ENCODE peak calls at places on chromosomes 11 and 22, in ten cellular contexts. One of them, this sample, is unnamed.

GRCh38 chr11:37370817-37371216 is 772.8 kb upstream of the RAG2 start:
- DNase-seq in spleen: no peak
- DNase-seq in neural progenitor cell: no peak
- DNase-seq in dorsolateral prefrontal cortex: no peak
- DNase-seq in fibroblast of lung: peak
- DNase-seq in mammary epithelial cell: peak
- DNase-seq in epithelial cell of esophagus: no peak
- DNase-seq in transverse colon: no peak
- DNase-seq in pancreas: no peak
- DNase-seq in AG04450: no peak
- DNase-seq in this sample: peak

GRCh38 chr22:42929838-42930155 is 72.7 kb upstream of the ARFGAP3 start:
- DNase-seq in spleen: peak
- DNase-seq in neural progenitor cell: no peak
- DNase-seq in dorsolateral prefrontal cortex: no peak
- DNase-seq in fibroblast of lung: no peak
- DNase-seq in mammary epithelial cell: no peak
- DNase-seq in epithelial cell of esophagus: no peak
- DNase-seq in transverse colon: no peak
- DNase-seq in pancreas: no peak
- DNase-seq in AG04450: no peak
- DNase-seq in this sample: no peak

GRCh38 chr11:57819272-57819979 is 57.8 kb downstream of the CTNND1 start:
- DNase-seq in spleen: no peak
- DNase-seq in neural progenitor cell: no peak
- DNase-seq in dorsolateral prefrontal cortex: no peak
- DNase-seq in fibroblast of lung: no peak
- DNase-seq in mammary epithelial cell: no peak
- DNase-seq in epithelial cell of esophagus: no peak
- DNase-seq in transverse colon: no peak
- DNase-seq in pancreas: no peak
- DNase-seq in AG04450: no peak
- DNase-seq in this sample: no peak

GRCh38 chr11:626475-627272 is at the start of gene SCT:
- DNase-seq in spleen: peak
- DNase-seq in neural progenitor cell: peak
- DNase-seq in dorsolateral prefrontal cortex: no peak
- DNase-seq in fibroblast of lung: no peak
- DNase-seq in mammary epithelial cell: no peak
- DNase-seq in epithelial cell of esophagus: no peak
- DNase-seq in transverse colon: no peak
- DNase-seq in pancreas: peak
- DNase-seq in AG04450: no peak
- DNase-seq in this sample: no peak

GRCh38 chr22:22815397-22816170 is 72.0 kb upstream of the IGLL5 start:
- DNase-seq in spleen: peak
- DNase-seq in neural progenitor cell: no peak
- DNase-seq in dorsolateral prefrontal cortex: no peak
- DNase-seq in fibroblast of lung: no peak
- DNase-seq in mammary epithelial cell: no peak
- DNase-seq in epithelial cell of esophagus: no peak
- DNase-seq in transverse colon: no peak
- DNase-seq in pancreas: no peak
- DNase-seq in AG04450: no peak
- DNase-seq in this sample: no peak

GRCh38 chr11:77381749-77382693 is 80.5 kb upstream of the GDPD4 start:
- DNase-seq in spleen: no peak
- DNase-seq in neural progenitor cell: no peak
- DNase-seq in dorsolateral prefrontal cortex: no peak
- DNase-seq in fibroblast of lung: peak
- DNase-seq in mammary epithelial cell: no peak
- DNase-seq in epithelial cell of esophagus: no peak
- DNase-seq in transverse colon: no peak
- DNase-seq in pancreas: no peak
- DNase-seq in AG04450: peak
- DNase-seq in this sample: peak

GRCh38 chr11:129012880-129013279 is 70.2 kb upstream of the TP53AIP1 start:
- DNase-seq in spleen: no peak
- DNase-seq in neural progenitor cell: no peak
- DNase-seq in dorsolateral prefrontal cortex: no peak
- DNase-seq in fibroblast of lung: no peak
- DNase-seq in mammary epithelial cell: no peak
- DNase-seq in epithelial cell of esophagus: no peak
- DNase-seq in transverse colon: no peak
- DNase-seq in pancreas: no peak
- DNase-seq in AG04450: no peak
- DNase-seq in this sample: no peak

GRCh38 chr22:29621761-29622526 is 18.5 kb downstream of the NF2 start:
- DNase-seq in spleen: no peak
- DNase-seq in neural progenitor cell: no peak
- DNase-seq in dorsolateral prefrontal cortex: no peak
- DNase-seq in fibroblast of lung: peak
- DNase-seq in mammary epithelial cell: peak
- DNase-seq in epithelial cell of esophagus: peak
- DNase-seq in transverse colon: no peak
- DNase-seq in pancreas: no peak
- DNase-seq in AG04450: peak
- DNase-seq in this sample: peak

DNA sequence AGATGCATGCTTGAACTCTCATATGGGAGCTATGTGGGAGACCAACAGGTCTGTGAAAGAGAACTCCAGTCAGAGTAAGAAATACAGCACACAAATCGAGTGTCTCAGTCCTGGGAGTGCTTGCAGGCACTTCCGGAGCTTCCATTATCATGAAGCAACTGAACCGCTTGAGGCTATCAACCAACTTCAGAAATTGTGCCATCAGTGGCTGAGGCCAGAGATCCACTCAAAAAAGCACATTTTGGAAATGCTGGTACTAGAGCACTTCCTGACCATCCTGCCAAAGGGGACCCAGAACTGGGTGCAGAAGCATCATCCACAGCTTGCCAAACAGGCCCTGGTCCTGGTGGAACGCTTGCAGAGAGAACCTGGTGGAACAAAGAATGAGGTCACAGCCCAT is 33.4 kb downstream of the GAB2 start:
- DNase-seq in spleen: no peak
- DNase-seq in neural progenitor cell: no peak
- DNase-seq in dorsolateral prefrontal cortex: no peak
- DNase-seq in fibroblast of lung: no peak
- DNase-seq in mammary epithelial cell: no peak
- DNase-seq in epithelial cell of esophagus: no peak
- DNase-seq in transverse colon: no peak
- DNase-seq in pancreas: no peak
- DNase-seq in AG04450: no peak
- DNase-seq in this sample: no peak
- TF ChIP-seq CTCF in spleen: no peak
- TF ChIP-seq CTCF in neural progenitor cell: no peak
- TF ChIP-seq CTCF in dorsolateral prefrontal cortex: no peak
- TF ChIP-seq CTCF in fibroblast of lung: no peak
- TF ChIP-seq CTCF in mammary epithelial cell: no peak
- TF ChIP-seq CTCF in epithelial cell of esophagus: no peak
- TF ChIP-seq CTCF in transverse colon: no peak
- TF ChIP-seq CTCF in pancreas: no peak
- TF ChIP-seq CTCF in AG04450: no peak
- TF ChIP-seq CTCF in this sample: no peak

GRCh38 chr11:102788334-102789035 is 8.1 kb upstream of the MMP10 start:
- DNase-seq in spleen: no peak
- DNase-seq in neural progenitor cell: no peak
- DNase-seq in dorsolateral prefrontal cortex: no peak
- DNase-seq in fibroblast of lung: peak
- DNase-seq in mammary epithelial cell: no peak
- DNase-seq in epithelial cell of esophagus: no peak
- DNase-seq in transverse colon: no peak
- DNase-seq in pancreas: no peak
- DNase-seq in AG04450: no peak
- DNase-seq in this sample: no peak

GRCh38 chr11:102793677-102794290 is 4.2 kb downstream of the MMP1 start:
- DNase-seq in spleen: no peak
- DNase-seq in neural progenitor cell: no peak
- DNase-seq in dorsolateral prefrontal cortex: no peak
- DNase-seq in fibroblast of lung: no peak
- DNase-seq in mammary epithelial cell: no peak
- DNase-seq in epithelial cell of esophagus: no peak
- DNase-seq in transverse colon: no peak
- DNase-seq in pancreas: no peak
- DNase-seq in AG04450: no peak
- DNase-seq in this sample: no peak

GRCh38 chr11:102792604-102793003 is 5.4 kb downstream of the MMP1 start:
- DNase-seq in spleen: no peak
- DNase-seq in neural progenitor cell: no peak
- DNase-seq in dorsolateral prefrontal cortex: no peak
- DNase-seq in fibroblast of lung: no peak
- DNase-seq in mammary epithelial cell: no peak
- DNase-seq in epithelial cell of esophagus: no peak
- DNase-seq in transverse colon: no peak
- DNase-seq in pancreas: no peak
- DNase-seq in AG04450: no peak
- DNase-seq in this sample: no peak

GRCh38 chr11:102794382-102794781 is 3.6 kb downstream of the MMP1 start:
- DNase-seq in spleen: no peak
- DNase-seq in neural progenitor cell: peak
- DNase-seq in dorsolateral prefrontal cortex: no peak
- DNase-seq in fibroblast of lung: peak
- DNase-seq in mammary epithelial cell: peak
- DNase-seq in epithelial cell of esophagus: peak
- DNase-seq in transverse colon: no peak
- DNase-seq in pancreas: no peak
- DNase-seq in AG04450: no peak
- DNase-seq in this sample: peak

DNA sequence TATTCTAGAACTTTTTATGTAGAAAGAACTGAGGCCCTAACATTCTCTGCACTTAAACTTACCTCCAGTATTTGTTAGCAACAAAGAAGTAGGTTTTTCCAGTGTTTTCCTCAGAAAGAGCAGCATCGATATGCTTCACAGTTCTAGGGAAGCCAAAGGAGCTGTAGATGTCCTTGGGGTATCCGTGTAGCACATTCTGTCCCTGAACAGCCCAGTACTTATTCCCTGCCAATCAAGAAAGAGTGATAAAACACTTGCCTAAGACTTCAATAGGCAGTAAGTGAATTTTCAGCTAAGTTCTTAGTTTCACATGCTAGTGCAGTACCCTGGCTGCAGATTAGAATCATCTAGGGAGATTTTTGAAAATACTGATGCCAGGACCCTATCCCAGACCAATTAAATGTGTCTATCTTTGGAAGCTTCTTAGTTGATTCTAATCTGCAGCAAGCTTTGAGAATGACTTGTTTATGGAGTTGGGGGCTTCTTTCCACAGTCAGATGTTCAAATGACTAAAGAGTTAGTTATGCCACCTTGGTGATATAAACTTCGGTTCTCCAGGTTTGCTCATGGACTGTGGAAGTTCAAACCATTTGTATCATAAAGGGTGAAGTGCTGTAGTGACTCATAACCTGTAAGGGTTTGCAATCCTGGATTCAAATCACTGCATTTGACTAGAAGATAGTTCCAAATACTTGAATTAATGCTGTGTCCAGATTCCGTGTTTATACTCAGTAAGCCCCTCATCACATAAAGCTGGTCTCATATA is 6.5 kb downstream of the MMP1 start:
- DNase-seq in spleen: no peak
- DNase-seq in neural progenitor cell: no peak
- DNase-seq in dorsolateral prefrontal cortex: no peak
- DNase-seq in fibroblast of lung: peak
- DNase-seq in mammary epithelial cell: peak
- DNase-seq in epithelial cell of esophagus: peak
- DNase-seq in transverse colon: no peak
- DNase-seq in pancreas: no peak
- DNase-seq in AG04450: no peak
- DNase-seq in this sample: no peak
- H3K4me3 ChIP-seq in spleen: no peak
- H3K4me3 ChIP-seq in neural progenitor cell: no peak
- H3K4me3 ChIP-seq in dorsolateral prefrontal cortex: no peak
- H3K4me3 ChIP-seq in fibroblast of lung: no peak
- H3K4me3 ChIP-seq in mammary epithelial cell: no peak
- H3K4me3 ChIP-seq in epithelial cell of esophagus: no peak
- H3K4me3 ChIP-seq in transverse colon: no peak
- H3K4me3 ChIP-seq in pancreas: no peak
- H3K4me3 ChIP-seq in AG04450: no peak
- H3K4me3 ChIP-seq in this sample: no peak

GRCh38 chr11:64121637-64122410 is 44.1 kb downstream of the MACROD1 start:
- DNase-seq in spleen: no peak
- DNase-seq in neural progenitor cell: peak
- DNase-seq in dorsolateral prefrontal cortex: no peak
- DNase-seq in fibroblast of lung: peak
- DNase-seq in mammary epithelial cell: peak
- DNase-seq in epithelial cell of esophagus: peak
- DNase-seq in transverse colon: no peak
- DNase-seq in pancreas: no peak
- DNase-seq in AG04450: peak
- DNase-seq in this sample: peak
- TF ChIP-seq CTCF in spleen: no peak
- TF ChIP-seq CTCF in neural progenitor cell: no peak
- TF ChIP-seq CTCF in dorsolateral prefrontal cortex: no peak
- TF ChIP-seq CTCF in fibroblast of lung: no peak
- TF ChIP-seq CTCF in mammary epithelial cell: no peak
- TF ChIP-seq CTCF in epithelial cell of esophagus: no peak
- TF ChIP-seq CTCF in transverse colon: no peak
- TF ChIP-seq CTCF in pancreas: no peak
- TF ChIP-seq CTCF in AG04450: no peak
- TF ChIP-seq CTCF in this sample: no peak

GRCh38 chr11:114616516-114616915 is 20.9 kb upstream of the NXPE4 start:
- DNase-seq in spleen: no peak
- DNase-seq in neural progenitor cell: no peak
- DNase-seq in dorsolateral prefrontal cortex: no peak
- DNase-seq in fibroblast of lung: no peak
- DNase-seq in mammary epithelial cell: no peak
- DNase-seq in epithelial cell of esophagus: no peak
- DNase-seq in transverse colon: no peak
- DNase-seq in pancreas: no peak
- DNase-seq in AG04450: no peak
- DNase-seq in this sample: no peak

GRCh38 chr11:114612686-114613085 is 17.1 kb upstream of the NXPE4 start:
- DNase-seq in spleen: no peak
- DNase-seq in neural progenitor cell: no peak
- DNase-seq in dorsolateral prefrontal cortex: no peak
- DNase-seq in fibroblast of lung: no peak
- DNase-seq in mammary epithelial cell: no peak
- DNase-seq in epithelial cell of esophagus: no peak
- DNase-seq in transverse colon: no peak
- DNase-seq in pancreas: no peak
- DNase-seq in AG04450: no peak
- DNase-seq in this sample: no peak

GRCh38 chr11:114615448-114616361 is 20.1 kb upstream of the NXPE4 start:
- DNase-seq in spleen: no peak
- DNase-seq in neural progenitor cell: no peak
- DNase-seq in dorsolateral prefrontal cortex: no peak
- DNase-seq in fibroblast of lung: no peak
- DNase-seq in mammary epithelial cell: no peak
- DNase-seq in epithelial cell of esophagus: no peak
- DNase-seq in transverse colon: no peak
- DNase-seq in pancreas: no peak
- DNase-seq in AG04450: no peak
- DNase-seq in this sample: no peak

GRCh38 chr11:114610984-114611944 is 15.7 kb upstream of the NXPE4 start:
- DNase-seq in spleen: no peak
- DNase-seq in neural progenitor cell: no peak
- DNase-seq in dorsolateral prefrontal cortex: no peak
- DNase-seq in fibroblast of lung: no peak
- DNase-seq in mammary epithelial cell: no peak
- DNase-seq in epithelial cell of esophagus: peak
- DNase-seq in transverse colon: no peak
- DNase-seq in pancreas: no peak
- DNase-seq in AG04450: no peak
- DNase-seq in this sample: peak

GRCh38 chr11:114614127-114614720 is 18.6 kb upstream of the NXPE4 start:
- DNase-seq in spleen: no peak
- DNase-seq in neural progenitor cell: no peak
- DNase-seq in dorsolateral prefrontal cortex: no peak
- DNase-seq in fibroblast of lung: no peak
- DNase-seq in mammary epithelial cell: no peak
- DNase-seq in epithelial cell of esophagus: no peak
- DNase-seq in transverse colon: no peak
- DNase-seq in pancreas: no peak
- DNase-seq in AG04450: no peak
- DNase-seq in this sample: no peak
- H3K4me3 ChIP-seq in spleen: no peak
- H3K4me3 ChIP-seq in neural progenitor cell: no peak
- H3K4me3 ChIP-seq in dorsolateral prefrontal cortex: no peak
- H3K4me3 ChIP-seq in fibroblast of lung: no peak
- H3K4me3 ChIP-seq in mammary epithelial cell: no peak
- H3K4me3 ChIP-seq in epithelial cell of esophagus: no peak
- H3K4me3 ChIP-seq in transverse colon: no peak
- H3K4me3 ChIP-seq in pancreas: no peak
- H3K4me3 ChIP-seq in AG04450: no peak
- H3K4me3 ChIP-seq in this sample: no peak

This sample was measured in choroid plexus epithelial cell.